ENCODE peak calls at places on chromosomes 5 and 9, in eight cellular contexts. N, R, H, I, D, V, Q and F are unnamed samples.

GRCh38 chr9:24245988-24246387 is 299.7 kb downstream of the IZUMO3 start:
- DNase-seq in N (no peak), Q (no peak), D (no peak), R (no peak), V (no peak), H (peak), I (no peak), F (no peak)

GRCh38 chr5:112973904-112974303 is 2.7 kb upstream of the DCP2 start:
- DNase-seq in I (no peak), V (no peak), H (no peak), N (no peak), D (no peak), Q (no peak), R (no peak), F (no peak)

GRCh38 chr9:127388037-127388855 is 8.7 kb upstream of the SLC2A8 start:
- DNase-seq in Q (peak), I (peak), R (peak), D (no peak), H (no peak), V (peak), N (no peak), F (no peak)

GRCh38 chr5:3344671-3345070 is 251.0 kb upstream of the IRX1 start:
- DNase-seq in H (no peak), N (no peak), I (no peak), Q (no peak), D (no peak), V (no peak), R (no peak), F (no peak)

GRCh38 chr9:6782378-6782777 is 24.6 kb downstream of the KDM4C start:
- DNase-seq in H (no peak), Q (no peak), D (no peak), V (no peak), N (no peak), R (no peak), I (no peak), F (no peak)

GRCh38 chr5:119022017-119022745 is 33.8 kb upstream of the DTWD2 start:
- DNase-seq in V (no peak), R (peak), I (no peak), D (no peak), N (no peak), Q (no peak), H (peak), F (no peak)

GRCh38 chr5:141637693-141638419 is 1.1 kb downstream of the RELL2 start:
- DNase-seq in H (no peak), V (no peak), R (no peak), I (no peak), D (peak), Q (peak), N (peak), F (peak)

GRCh38 chr5:139908749-139909148 is 113.1 kb downstream of the PSD2 start:
- DNase-seq in R (no peak), Q (no peak), D (no peak), V (no peak), H (no peak), I (no peak), N (no peak), F (no peak)

GRCh38 chr9:127218818-127219217 is 45.8 kb upstream of the GARNL3 start:
- DNase-seq in H (no peak), N (no peak), Q (no peak), V (no peak), R (no peak), I (no peak), D (no peak), F (no peak)

GRCh38 chr9:34405719-34406118 is 29.0 kb upstream of the MYORG start:
- DNase-seq in R (peak), Q (no peak), V (no peak), D (no peak), N (no peak), H (no peak), I (no peak), F (no peak)

GRCh38 chr9:35481347-35481975 is 8.4 kb upstream of the RUSC2 start:
- DNase-seq in V (no peak), Q (no peak), N (no peak), R (peak), I (no peak), H (no peak), D (no peak), F (no peak)

GRCh38 chr5:41852293-41852692 is 17.9 kb downstream of the OXCT1 start:
- DNase-seq in V (no peak), N (no peak), D (no peak), H (no peak), I (no peak), R (no peak), Q (no peak), F (no peak)